ENCODE peak calls at places on chromosomes 7 and 10, in four cellular contexts. Y is HL-60, W is GM12878, Q is K562. G is an unnamed sample.

GRCh38 chr10:128143531-128143930 is 17.3 kb upstream of the MKI67 start:
- DNase-seq in Y (no peak), W (no peak), Q (no peak), G (no peak)

GRCh38 chr7:135459951-135460567 is 49.8 kb downstream of the CNOT4 start:
- DNase-seq in Y (no peak), W (peak; percentile 5), Q (no peak), G (no peak)

GRCh38 chr10:77463967-77464745 is 173.5 kb downstream of the KCNMA1 start:
- DNase-seq in Y (no peak), W (no peak), Q (no peak), G (no peak)

GRCh38 chr10:32004161-32004591 is 52.0 kb downstream of the KIF5B start:
- DNase-seq in Y (no peak), W (no peak), Q (no peak), G (no peak)

GRCh38 chr10:100715445-100716385 is 29.7 kb upstream of the PAX2 start:
- DNase-seq in Y (no peak), W (no peak), Q (no peak), G (no peak)

GRCh38 chr10:43679509-43679908 is 30.8 kb upstream of the ZNF32 start:
- DNase-seq in Y (no peak), W (no peak), Q (no peak), G (no peak)

GRCh38 chr10:49278497-49278902 is 20.5 kb upstream of the C10orf71 start:
- DNase-seq in Y (no peak), W (no peak), Q (peak; percentile 40), G (no peak)

GRCh38 chr7:106400990-106401389 is 116.2 kb upstream of the NAMPT start:
- DNase-seq in Y (no peak), W (no peak), Q (no peak), G (no peak)

GRCh38 chr7:5704534-5704922 is 76.9 kb downstream of the RNF216 start:
- DNase-seq in Y (peak; percentile 73), W (no peak), Q (peak; percentile 62), G (peak; percentile 32)

GRCh38 chr7:112892263-112892662 is 102.1 kb upstream of the TMEM168 start:
- DNase-seq in Y (no peak), W (no peak), Q (no peak), G (no peak)

GRCh38 chr7:5282464-5283316 is at the start of gene SLC29A4:
- DNase-seq in Y (no peak), W (no peak), Q (peak; percentile 73), G (no peak)

GRCh38 chr7:25495905-25496304 is 267.6 kb upstream of the NPVF start:
- DNase-seq in Y (no peak), W (no peak), Q (no peak), G (no peak)

GRCh38 chr10:5628798-5629788 is 37.3 kb downstream of the ASB13 start:
- DNase-seq in Y (no peak), W (no peak), Q (no peak), G (no peak)

GRCh38 chr7:131231381-131232220 is 96.1 kb upstream of the MKLN1 start:
- DNase-seq in Y (peak; percentile 78), W (peak; percentile 82), Q (no peak), G (peak; percentile 34)

GRCh38 chr10:15144788-15145187 is 23.7 kb downstream of the NMT2 start:
- DNase-seq in Y (no peak), W (no peak), Q (no peak), G (no peak)

GRCh38 chr10:84632866-84633265 is 304.5 kb downstream of the CCSER2 start:
- DNase-seq in Y (no peak), W (no peak), Q (no peak), G (no peak)

GRCh38 chr10:58806970-58807630 is 294.4 kb downstream of the BICC1 start:
- DNase-seq in Y (no peak), W (no peak), Q (no peak), G (no peak)

GRCh38 chr7:111159426-111159825 is 68.5 kb downstream of the LRRN3 start:
- DNase-seq in Y (no peak), W (no peak), Q (no peak), G (no peak)

GRCh38 chr7:100640438-100641410 is 628 bp downstream of the TFR2 start:
- DNase-seq in Y (no peak), W (no peak), Q (peak; percentile 88), G (no peak)

GRCh38 chr7:113710310-113711106 is 208.3 kb downstream of the PPP1R3A start:
- DNase-seq in Y (peak; percentile 53), W (peak; percentile 44), Q (peak; percentile 72), G (peak; percentile 6)

GRCh38 chr7:22934473-22935065 is 79.4 kb downstream of the HYCC1 start:
- DNase-seq in Y (no peak), W (no peak), Q (no peak), G (no peak)

GRCh38 chr7:100080895-100081534 is 508 bp downstream of the ZNF3 start:
- DNase-seq in Y (no peak), W (no peak), Q (no peak), G (no peak)

GRCh38 chr10:79021331-79021907 is 47.3 kb upstream of the ZMIZ1 start:
- DNase-seq in Y (no peak), W (no peak), Q (no peak), G (no peak)

GRCh38 chr10:79020605-79021004 is 48.2 kb upstream of the ZMIZ1 start:
- DNase-seq in Y (no peak), W (no peak), Q (no peak), G (no peak)

GRCh38 chr10:79019441-79019840 is 49.3 kb upstream of the ZMIZ1 start:
- DNase-seq in Y (no peak), W (no peak), Q (no peak), G (no peak)

GRCh38 chr10:79018591-79019011 is 50.2 kb upstream of the ZMIZ1 start:
- DNase-seq in Y (no peak), W (no peak), Q (no peak), G (no peak)

DNA sequence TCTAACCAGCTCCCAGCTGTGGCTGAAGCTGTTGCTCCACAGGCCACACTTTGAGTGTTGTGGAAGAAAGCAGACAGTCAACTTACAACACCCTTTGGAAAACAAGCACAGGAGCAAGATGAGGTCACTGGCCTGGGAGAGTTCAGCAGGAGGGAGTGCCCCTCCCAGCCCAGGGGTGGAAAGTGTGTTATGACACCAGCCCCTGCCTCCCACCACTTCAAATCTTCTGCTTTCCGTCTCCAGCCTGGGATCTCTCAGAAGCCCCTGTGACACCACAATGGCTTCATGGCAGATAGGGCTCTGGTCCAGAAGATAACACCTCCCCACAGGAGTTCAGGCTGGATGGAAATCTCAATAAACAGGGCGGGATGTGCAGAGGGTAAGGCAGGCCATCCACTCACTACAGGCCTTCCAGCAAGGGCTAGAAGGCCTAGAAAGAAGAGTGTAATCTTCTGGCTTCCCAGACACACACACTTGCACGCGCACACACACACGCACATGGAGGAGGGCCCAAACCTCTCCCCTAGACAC is 48.7 kb upstream of the ZMIZ1 start:
- DNase-seq in Y (no peak), W (no peak), Q (peak; percentile 91), G (no peak)
- TF ChIP-seq SPI1 in Y (no peak), W (no peak), Q (no peak), G (no peak)

GRCh38 chr7:74658171-74659004 is 870 bp downstream of the GTF2I start:
- DNase-seq in Y (peak; percentile 87), W (no peak), Q (peak; percentile 95), G (peak; percentile 79)
- TF ChIP-seq POLR2AphosphoS5 in Y (no peak), W (no peak), Q (no peak), G (no peak)

GRCh38 chr7:45584261-45585210 is 10.4 kb downstream of the ADCY1 start:
- DNase-seq in Y (no peak), W (no peak), Q (no peak), G (no peak)
- TF ChIP-seq SPI1 in Y (no peak), W (no peak), Q (no peak), G (no peak)

GRCh38 chr10:73577788-73578187 is 13.4 kb downstream of the USP54 start:
- DNase-seq in Y (no peak), W (no peak), Q (no peak), G (no peak)
- TF ChIP-seq POLR2AphosphoS5 in Y (no peak), W (no peak), Q (no peak), G (no peak)

DNA sequence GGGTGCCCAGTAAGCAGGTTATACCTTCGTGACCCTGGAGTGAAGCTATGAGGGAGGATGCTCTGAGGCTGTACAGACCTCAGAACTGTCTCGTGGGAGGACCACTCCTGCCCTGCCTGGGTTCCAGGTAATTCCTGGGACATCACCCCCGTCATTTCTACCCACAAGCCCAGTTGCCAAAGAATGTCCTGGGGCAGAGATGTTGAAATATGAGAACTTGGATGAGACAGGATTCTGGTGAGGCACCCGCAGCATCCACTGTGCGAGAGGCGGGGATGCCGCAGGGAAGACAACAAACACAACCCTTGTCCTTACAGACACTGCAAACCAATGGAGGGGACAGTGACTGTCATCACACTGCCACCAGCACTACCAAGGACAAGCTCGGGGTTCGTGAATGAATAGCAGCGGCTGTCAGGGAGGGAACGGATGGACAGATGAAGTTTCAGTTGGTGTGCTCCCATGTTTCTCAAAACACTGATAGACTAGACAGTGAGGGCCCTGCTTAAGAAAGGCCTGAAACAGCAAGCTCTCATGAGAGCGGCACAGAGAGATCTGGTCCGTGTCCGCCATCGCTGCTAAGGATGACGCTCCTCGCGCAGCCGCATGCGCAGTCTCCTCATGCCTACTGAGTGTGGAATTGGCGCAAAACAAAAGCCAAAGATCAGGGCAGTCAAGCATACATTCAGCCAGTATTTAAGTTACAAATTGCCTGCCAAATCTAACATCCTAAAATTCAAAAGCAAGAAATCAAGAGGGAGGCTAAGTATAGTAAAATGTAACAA is 82.0 kb upstream of the RHEB start:
- DNase-seq in Y (no peak), W (no peak), Q (no peak), G (no peak)
- TF ChIP-seq SPI1 in Y (no peak), W (no peak), Q (no peak), G (no peak)

GRCh38 chr7:98282727-98283126 is 1.2 kb downstream of the BRI3 start:
- DNase-seq in Y (no peak), W (no peak), Q (no peak), G (no peak)

GRCh38 chr7:98281757-98282652 is 519 bp downstream of the BRI3 start:
- DNase-seq in Y (peak; percentile 8), W (no peak), Q (peak; percentile 45), G (no peak)

GRCh38 chr7:98283887-98284222 is 2.4 kb downstream of the BRI3 start:
- DNase-seq in Y (peak; percentile 13), W (no peak), Q (no peak), G (no peak)

GRCh38 chr7:98284335-98285036 is 3.0 kb downstream of the BRI3 start:
- DNase-seq in Y (peak; percentile 82), W (no peak), Q (no peak), G (no peak)

DNA sequence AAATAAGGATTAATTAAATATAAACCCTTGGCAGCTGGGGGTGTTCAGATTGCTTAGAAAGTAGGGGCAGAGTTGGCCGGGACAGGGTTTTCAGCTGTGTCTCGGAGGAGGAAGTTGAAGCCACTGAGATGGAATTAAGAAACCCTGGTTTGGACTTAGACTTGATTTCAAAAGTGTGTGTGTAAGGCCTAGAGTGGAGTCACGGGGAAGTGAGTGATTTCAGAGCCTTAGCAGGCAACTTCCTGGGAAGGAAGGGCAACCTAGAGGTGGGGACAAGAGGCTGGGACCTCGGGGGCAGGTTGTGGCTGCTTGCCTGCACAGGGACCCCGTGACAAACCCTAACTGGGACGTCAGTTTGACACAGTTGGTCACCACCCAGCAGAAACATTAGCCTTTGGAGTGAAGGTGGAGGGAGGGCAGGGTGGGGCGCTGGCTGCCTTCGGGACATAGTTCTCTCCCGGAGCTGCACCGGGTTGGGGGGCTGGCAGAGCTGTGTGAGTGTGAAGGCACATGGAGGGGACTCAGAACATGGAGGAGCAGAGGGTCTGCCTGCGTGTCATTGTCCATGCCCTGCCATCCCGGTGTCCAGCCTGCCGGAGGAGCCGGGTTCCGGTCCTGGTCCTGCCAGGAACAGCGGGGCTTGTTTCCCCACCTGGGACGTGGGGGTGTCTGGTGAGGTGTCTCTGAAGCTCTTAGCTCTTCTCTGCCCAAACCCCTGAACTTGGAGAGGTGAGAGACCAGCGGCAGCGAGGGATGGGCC is 1.8 kb downstream of the BRI3 start:
- DNase-seq in Y (peak; percentile 86), W (no peak), Q (no peak), G (no peak)
- TF ChIP-seq POLR2AphosphoS5 in Y (peak; percentile 35), W (no peak), Q (no peak), G (no peak)

GRCh38 chr10:98272690-98273453 is 4.9 kb upstream of the LOXL4 start:
- DNase-seq in Y (no peak), W (no peak), Q (no peak), G (no peak)
- TF ChIP-seq SPI1 in Y (no peak), W (no peak), Q (no peak), G (no peak)